ENCODE peak calls at places on chromosomes 3 and 15, in seven cellular contexts. G, M, N, W, K, P and H are unnamed samples.

GRCh38 chr15:40921949-40922607 is 7.1 kb upstream of the DLL4 start:
- DNase-seq in G (no peak), M (no peak), N (no peak), W (no peak), P (no peak), K (no peak), H (no peak)

GRCh38 chr3:149247929-149248691 is 26.5 kb upstream of the CP start:
- DNase-seq in P (no peak), G (no peak), W (peak), M (no peak), K (no peak), N (no peak), H (no peak)

GRCh38 chr3:47082519-47082918 is 81.4 kb downstream of the SETD2 start:
- DNase-seq in M (peak), G (no peak), W (no peak), N (no peak), K (no peak), P (no peak), H (no peak)

GRCh38 chr15:43232289-43232874 is 11.6 kb upstream of the EPB42 start:
- DNase-seq in W (no peak), M (no peak), P (no peak), N (no peak), K (no peak), G (no peak), H (no peak)

GRCh38 chr3:32373844-32374243 is 17.8 kb upstream of the CMTM7 start:
- DNase-seq in G (no peak), P (no peak), K (no peak), N (no peak), M (no peak), W (no peak), H (no peak)

GRCh38 chr15:72312605-72313447 is 7.1 kb downstream of the CELF6 start:
- DNase-seq in K (peak), P (peak), N (peak), W (peak), G (peak), M (peak), H (peak)

GRCh38 chr3:45554001-45554691 is 40.4 kb upstream of the LIMD1 start:
- DNase-seq in N (no peak), M (peak), G (no peak), K (no peak), P (no peak), W (no peak), H (no peak)

GRCh38 chr3:43691120-43692002 is 623 bp downstream of the ABHD5 start:
- DNase-seq in N (peak), K (peak), G (peak), M (peak), W (peak), P (peak), H (peak)

GRCh38 chr15:29522373-29523276 is 253.0 kb upstream of the NSMCE3 start:
- DNase-seq in N (no peak), P (no peak), K (no peak), G (no peak), W (no peak), M (no peak), H (no peak)

GRCh38 chr3:44110643-44111042 is 131.0 kb upstream of the TOPAZ1 start:
- DNase-seq in G (no peak), P (no peak), K (no peak), M (no peak), W (no peak), N (no peak), H (no peak)

GRCh38 chr15:23002920-23003319 is 22.8 kb upstream of the CYFIP1 start:
- DNase-seq in M (no peak), W (no peak), N (no peak), K (no peak), P (no peak), G (no peak), H (no peak)

GRCh38 chr3:71310595-71311319 is 272.8 kb downstream of the FOXP1 start:
- DNase-seq in M (peak), W (peak), G (no peak), P (no peak), N (no peak), K (peak), H (no peak)

GRCh38 chr3:193590088-193590856 is 2.7 kb upstream of the OPA1 start:
- DNase-seq in P (no peak), M (peak), G (no peak), K (no peak), W (no peak), N (no peak), H (no peak)

GRCh38 chr15:40982855-40983254 is 29.6 kb downstream of the CHAC1 start:
- DNase-seq in G (no peak), M (peak), K (no peak), N (no peak), P (no peak), W (no peak), H (no peak)

GRCh38 chr3:197372076-197372661 is 73.8 kb upstream of the DLG1 start:
- DNase-seq in G (no peak), P (no peak), W (no peak), M (peak), K (no peak), N (peak), H (no peak)

GRCh38 chr15:41581110-41581509 is 22.1 kb downstream of the TYRO3 start:
- DNase-seq in N (peak), W (no peak), K (no peak), M (no peak), P (no peak), G (no peak), H (no peak)

GRCh38 chr3:45940004-45940780 is 3.1 kb upstream of the CXCR6 start:
- DNase-seq in K (no peak), W (no peak), N (no peak), M (no peak), P (no peak), G (no peak), H (no peak)

GRCh38 chr3:127013758-127014535 is 31.0 kb downstream of the PLXNA1 start:
- DNase-seq in G (no peak), K (no peak), M (no peak), N (no peak), W (no peak), P (no peak), H (no peak)

GRCh38 chr15:74336061-74337005 is 31.1 kb downstream of the CYP11A1 start:
- DNase-seq in P (no peak), K (no peak), N (no peak), W (no peak), M (peak), G (no peak), H (no peak)

GRCh38 chr3:133663569-133664313 is 2.0 kb upstream of the TOPBP1 start:
- DNase-seq in P (no peak), N (peak), W (peak), K (peak), M (peak), G (peak), H (peak)

GRCh38 chr15:65097651-65098263 is 17.2 kb downstream of the UBAP1L start:
- DNase-seq in W (no peak), N (no peak), K (no peak), G (no peak), P (no peak), M (no peak), H (no peak)

GRCh38 chr15:73386886-73387506 is 18.2 kb upstream of the HCN4 start:
- DNase-seq in K (no peak), N (no peak), G (no peak), W (no peak), M (no peak), P (no peak), H (no peak)